ENCODE peak calls at places on chromosome 4, in seven cellular contexts. W is naive thymus-derived CD4-positive, alpha-beta T cell; S is hepatocyte; Z is GM23248; H is Peyer's patch; G is heart left ventricle; A is lower lobe of right lung. O is an unnamed sample.

GRCh38 chr4:107654694-107655093 is 65.3 kb downstream of the PAPSS1 start:
- DNase-seq in A (no peak), W (no peak), S (peak), G (no peak), H (no peak), Z (no peak), O (no peak)

GRCh38 chr4:176641237-176641636 is 151.5 kb downstream of the VEGFC start:
- DNase-seq in H (no peak), Z (peak), S (no peak), G (no peak), A (no peak), W (no peak), O (no peak)

GRCh38 chr4:181959121-181959520 is 284.1 kb upstream of the TENM3 start:
- DNase-seq in S (no peak), G (no peak), Z (peak), A (no peak), H (no peak), W (no peak), O (no peak)

GRCh38 chr4:2066011-2066551 is 7.0 kb downstream of the NAT8L start:
- DNase-seq in W (no peak), Z (no peak), S (no peak), H (no peak), A (peak), G (no peak), O (no peak)

GRCh38 chr4:1554876-1555265 is 129.2 kb downstream of the FAM53A start:
- DNase-seq in G (no peak), A (no peak), S (no peak), H (no peak), W (no peak), Z (no peak), O (no peak)

GRCh38 chr4:184980261-184980660 is 38.0 kb upstream of the HELT start:
- DNase-seq in A (no peak), W (no peak), S (no peak), Z (no peak), G (no peak), H (no peak), O (no peak)

GRCh38 chr4:55736605-55737183 is 82.9 kb upstream of the EXOC1L start:
- DNase-seq in Z (peak), G (no peak), W (no peak), A (no peak), S (no peak), H (no peak), O (no peak)

GRCh38 chr4:99723555-99724450 is 66.2 kb upstream of the C4orf54 start:
- DNase-seq in H (no peak), S (peak), G (peak), A (peak), Z (peak), W (no peak), O (no peak)

GRCh38 chr4:114599231-114600065 is 841 bp downstream of the UGT8 start:
- DNase-seq in A (no peak), Z (peak), G (no peak), W (no peak), S (peak), H (peak), O (no peak)

GRCh38 chr4:118351851-118352827 is 664 bp downstream of the PRSS12 start:
- DNase-seq in S (peak), H (no peak), Z (peak), W (peak), G (peak), A (peak), O (peak)

GRCh38 chr4:89129080-89129640 is 17.8 kb downstream of the TIGD2 start:
- DNase-seq in A (no peak), G (no peak), H (no peak), Z (peak), S (no peak), W (no peak), O (no peak)

GRCh38 chr4:10117424-10118354 is 1.1 kb upstream of the WDR1 start:
- DNase-seq in W (peak), G (no peak), H (peak), S (peak), Z (peak), A (no peak), O (peak)

GRCh38 chr4:168440442-168441264 is 39.6 kb downstream of the DDX60L start:
- DNase-seq in A (no peak), W (no peak), S (peak), Z (peak), G (no peak), H (no peak), O (no peak)

GRCh38 chr4:1337951-1338751 is 8.9 kb upstream of the UVSSA start:
- DNase-seq in Z (no peak), H (no peak), W (no peak), S (no peak), A (peak), G (peak), O (no peak)

GRCh38 chr4:105240037-105240436 is 93.4 kb downstream of the TET2 start:
- DNase-seq in H (no peak), S (no peak), A (no peak), Z (no peak), W (no peak), G (no peak), O (no peak)

GRCh38 chr4:127138586-127138985 is 494.2 kb upstream of the INTU start:
- DNase-seq in Z (peak), H (no peak), W (no peak), A (no peak), S (no peak), G (no peak), O (no peak)

GRCh38 chr4:149896428-149896827 is 80.8 kb upstream of the IQCM start:
- DNase-seq in A (no peak), Z (peak), H (no peak), W (no peak), S (peak), G (peak), O (no peak)

GRCh38 chr4:169649545-169650226 is 29.3 kb downstream of the CLCN3 start:
- DNase-seq in G (peak), W (no peak), Z (no peak), S (no peak), A (no peak), H (no peak), O (no peak)

GRCh38 chr4:7529368-7529923 is 94.7 kb upstream of the PSAPL1 start:
- DNase-seq in A (no peak), S (no peak), H (no peak), Z (no peak), W (no peak), G (no peak), O (no peak)

GRCh38 chr4:90007494-90008167 is 113.0 kb downstream of the MMRN1 start:
- DNase-seq in S (no peak), W (no peak), A (no peak), G (no peak), Z (no peak), H (no peak), O (no peak)

GRCh38 chr4:113784497-113785254 is 23.1 kb upstream of the CAMK2D start:
- DNase-seq in A (no peak), W (no peak), Z (peak), G (no peak), S (peak), H (no peak), O (no peak)

GRCh38 chr4:113636877-113637276 is 124.7 kb downstream of the CAMK2D start:
- DNase-seq in A (no peak), G (no peak), Z (peak), S (no peak), W (peak), H (peak), O (no peak)

GRCh38 chr4:81040175-81040659 is 9.7 kb downstream of the BMP3 start:
- DNase-seq in H (no peak), W (peak), G (no peak), A (no peak), Z (peak), S (peak), O (peak)

GRCh38 chr4:65738134-65738533 is 67.8 kb upstream of the EPHA5 start:
- DNase-seq in H (no peak), A (no peak), Z (no peak), G (no peak), W (no peak), S (no peak), O (no peak)

GRCh38 chr4:156790866-156791265 is 180.7 kb downstream of the PDGFC start:
- DNase-seq in G (no peak), W (no peak), S (no peak), A (no peak), Z (peak), H (no peak), O (no peak)

GRCh38 chr4:109729155-109729562 is 711 bp downstream of the PLA2G12A start:
- DNase-seq in H (no peak), G (no peak), S (peak), W (no peak), A (no peak), Z (peak), O (no peak)

GRCh38 chr4:124636793-124637192 is 75.7 kb downstream of the ANKRD50 start:
- DNase-seq in H (no peak), W (no peak), A (no peak), S (no peak), Z (no peak), G (no peak), O (no peak)

GRCh38 chr4:74933562-74934015 is 673 bp downstream of the PARM1 start:
- DNase-seq in S (peak), Z (peak), G (peak), A (peak), H (peak), W (no peak), O (no peak)

GRCh38 chr4:7786517-7786916 is 153.1 kb downstream of the AFAP1 start:
- DNase-seq in G (no peak), Z (no peak), H (no peak), S (no peak), W (no peak), A (no peak), O (no peak)

GRCh38 chr4:47668810-47669408 is 169.0 kb downstream of the CORIN start:
- DNase-seq in H (no peak), A (no peak), Z (peak), G (no peak), W (peak), S (peak), O (peak)

GRCh38 chr4:169975837-169976796 is 50.1 kb downstream of the MFAP3L start:
- DNase-seq in W (no peak), H (no peak), S (peak), A (no peak), G (no peak), Z (peak), O (no peak)

GRCh38 chr4:99633772-99634171 is 23.9 kb downstream of the C4orf54 start:
- DNase-seq in A (no peak), H (no peak), G (no peak), Z (no peak), S (no peak), W (no peak), O (no peak)

GRCh38 chr4:112882286-112882685 is 167.2 kb upstream of the ANK2 start:
- DNase-seq in S (no peak), W (no peak), G (no peak), Z (peak), A (no peak), H (no peak), O (no peak)

GRCh38 chr4:123952530-123953274 is 556.1 kb downstream of the SPRY1 start:
- DNase-seq in G (no peak), S (no peak), H (no peak), Z (peak), W (no peak), A (no peak), O (no peak)

GRCh38 chr4:27010334-27010940 is 149.8 kb downstream of the STIM2 start:
- DNase-seq in S (peak), Z (peak), A (peak), G (peak), H (peak), W (peak), O (peak)

GRCh38 chr4:182504440-182504839 is 261.2 kb downstream of the TENM3 start:
- DNase-seq in Z (no peak), A (no peak), G (no peak), S (no peak), H (no peak), W (no peak), O (no peak)

GRCh38 chr4:1595789-1596325 is 88.3 kb downstream of the FAM53A start:
- DNase-seq in Z (no peak), A (peak), S (no peak), H (no peak), W (no peak), G (peak), O (no peak)

GRCh38 chr4:78601013-78601412 is 49.4 kb downstream of the ANXA3 start:
- DNase-seq in A (no peak), S (no peak), H (no peak), W (no peak), Z (peak), G (peak), O (no peak)

GRCh38 chr4:84529169-84529751 is 30.2 kb upstream of the NKX6-1 start:
- DNase-seq in S (peak), Z (peak), H (no peak), W (peak), A (no peak), G (no peak), O (peak)

DNA sequence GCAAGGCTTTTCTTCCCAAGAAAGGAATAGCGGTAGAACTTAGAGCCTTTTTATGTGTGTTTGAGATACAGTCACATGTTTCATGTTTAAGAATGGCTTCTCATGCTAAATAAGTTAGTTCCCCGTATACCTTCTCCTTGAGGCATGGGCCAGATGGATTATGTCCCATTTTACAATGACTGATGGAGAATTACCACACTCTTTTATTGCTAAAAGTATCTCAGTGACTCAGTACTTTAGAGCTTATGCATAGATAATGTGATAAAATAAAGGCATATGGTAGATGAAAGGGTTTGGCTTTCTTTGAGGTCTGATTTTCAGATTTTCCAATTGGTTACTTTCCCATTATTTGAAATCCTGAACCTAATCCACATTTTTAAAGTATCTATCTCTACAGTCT is 121.8 kb upstream of the BMPR1B start:
- DNase-seq in W (no peak), Z (peak), S (no peak), A (no peak), G (no peak), H (no peak), O (no peak)
- H3K27ac ChIP-seq in W (no peak), Z (peak), S (no peak), A (no peak), G (no peak), H (no peak), O (no peak)

GRCh38 chr4:6228158-6229067 is 28.1 kb upstream of the JAKMIP1 start:
- DNase-seq in A (no peak), S (no peak), H (no peak), Z (no peak), W (no peak), G (no peak), O (no peak)
- H3K4me3 ChIP-seq in A (no peak), S (no peak), H (no peak), Z (no peak), W (no peak), G (no peak), O (no peak)

GRCh38 chr4:13986533-13986932 is 359.0 kb upstream of the BOD1L1 start:
- DNase-seq in A (no peak), W (no peak), Z (no peak), H (no peak), S (no peak), G (no peak), O (no peak)
- H3K27ac ChIP-seq in A (no peak), W (no peak), Z (no peak), H (no peak), S (no peak), G (peak), O (no peak)

GRCh38 chr4:173990126-173990878 is 293.2 kb downstream of the FBXO8 start:
- DNase-seq in W (no peak), H (no peak), A (no peak), S (peak), G (no peak), Z (peak), O (no peak)
- H3K4me3 ChIP-seq in W (no peak), H (no peak), A (no peak), S (no peak), G (no peak), Z (no peak), O (no peak)